ENCODE peak calls at places on chromosomes 12 and 14, in five cellular contexts. D is adrenal gland, N is IMR-90, U is HepG2, W is HCT116. Z is an unnamed sample.

GRCh38 chr14:70882771-70883492 is 24.3 kb upstream of the PCNX1 start:
- DNase-seq in D (no peak), N (peak; percentile 66), W (no peak), U (no peak), Z (peak; percentile 82)

GRCh38 chr12:94026566-94026965 is 121.8 kb upstream of the PLXNC1 start:
- DNase-seq in N (no peak), U (no peak), D (no peak), W (no peak), Z (peak; percentile 12)

GRCh38 chr12:12503384-12504078 is 59.1 kb downstream of the DUSP16 start:
- DNase-seq in W (no peak), U (no peak), D (no peak), N (no peak), Z (no peak)

GRCh38 chr12:80186727-80187217 is 87.4 kb downstream of the OTOGL start:
- DNase-seq in D (peak; percentile 65), U (peak; percentile 82), W (peak; percentile 85), N (peak; percentile 97), Z (peak; percentile 97)

GRCh38 chr14:71103662-71104484 is 196.6 kb downstream of the PCNX1 start:
- DNase-seq in W (peak; percentile 41), D (no peak), U (peak; percentile 50), N (peak; percentile 80), Z (peak; percentile 59)

GRCh38 chr12:108640802-108641445 is 7.2 kb upstream of the SELPLG start:
- DNase-seq in N (peak; percentile 59), U (no peak), W (no peak), D (no peak), Z (no peak)

GRCh38 chr12:97960741-97961608 is 498.4 kb downstream of the RMST start:
- DNase-seq in U (peak; percentile 14), N (no peak), W (peak; percentile 8), D (peak; percentile 19), Z (no peak)

GRCh38 chr14:39293629-39294028 is 59.9 kb downstream of the MIA2 start:
- DNase-seq in W (no peak), D (no peak), N (no peak), U (no peak), Z (no peak)

GRCh38 chr12:79344855-79345840 is 345.6 kb downstream of the PAWR start:
- DNase-seq in U (peak; percentile 59), D (peak; percentile 18), N (peak; percentile 50), W (peak; percentile 58), Z (peak; percentile 15)

GRCh38 chr12:66684222-66684621 is 5.3 kb upstream of the GRIP1 start:
- DNase-seq in N (no peak), U (no peak), D (no peak), W (no peak), Z (no peak)

GRCh38 chr12:114655934-114656697 is 27.9 kb downstream of the TBX3 start:
- DNase-seq in W (peak; percentile 35), U (peak; percentile 98), N (peak; percentile 93), D (peak; percentile 63), Z (no peak)

GRCh38 chr12:16531623-16532022 is 74.3 kb downstream of the LMO3 start:
- DNase-seq in N (no peak), U (no peak), D (no peak), W (no peak), Z (no peak)

GRCh38 chr12:52529417-52529816 is 9.2 kb upstream of the KRT5 start:
- DNase-seq in W (no peak), D (no peak), N (no peak), U (no peak), Z (no peak)

GRCh38 chr14:24481622-24482324 is 26.3 kb downstream of the CMA1 start:
- DNase-seq in U (peak; percentile 97), N (peak; percentile 8), W (peak; percentile 44), D (no peak), Z (no peak)

GRCh38 chr12:65524666-65525065 is 246.2 kb downstream of the MSRB3 start:
- DNase-seq in U (no peak), W (no peak), D (no peak), N (peak; percentile 89), Z (peak; percentile 88)

GRCh38 chr14:103699901-103700752 is 15.1 kb downstream of the XRCC3 start:
- DNase-seq in N (no peak), W (no peak), D (peak; percentile 65), U (no peak), Z (no peak)

GRCh38 chr12:52087961-52088820 is 8.7 kb downstream of the SMIM41 start:
- DNase-seq in N (no peak), D (no peak), W (no peak), U (no peak), Z (no peak)

GRCh38 chr14:103543721-103544626 is 15.0 kb downstream of the TRMT61A start:
- DNase-seq in U (no peak), D (no peak), N (no peak), W (no peak), Z (no peak)

GRCh38 chr12:109116611-109116949 is 193 bp downstream of the ACACB start:
- DNase-seq in D (no peak), U (no peak), W (no peak), N (no peak), Z (no peak)

GRCh38 chr14:81594012-81594411 is 60.4 kb upstream of the SEL1L start:
- DNase-seq in U (peak; percentile 13), W (no peak), D (no peak), N (no peak), Z (no peak)

DNA sequence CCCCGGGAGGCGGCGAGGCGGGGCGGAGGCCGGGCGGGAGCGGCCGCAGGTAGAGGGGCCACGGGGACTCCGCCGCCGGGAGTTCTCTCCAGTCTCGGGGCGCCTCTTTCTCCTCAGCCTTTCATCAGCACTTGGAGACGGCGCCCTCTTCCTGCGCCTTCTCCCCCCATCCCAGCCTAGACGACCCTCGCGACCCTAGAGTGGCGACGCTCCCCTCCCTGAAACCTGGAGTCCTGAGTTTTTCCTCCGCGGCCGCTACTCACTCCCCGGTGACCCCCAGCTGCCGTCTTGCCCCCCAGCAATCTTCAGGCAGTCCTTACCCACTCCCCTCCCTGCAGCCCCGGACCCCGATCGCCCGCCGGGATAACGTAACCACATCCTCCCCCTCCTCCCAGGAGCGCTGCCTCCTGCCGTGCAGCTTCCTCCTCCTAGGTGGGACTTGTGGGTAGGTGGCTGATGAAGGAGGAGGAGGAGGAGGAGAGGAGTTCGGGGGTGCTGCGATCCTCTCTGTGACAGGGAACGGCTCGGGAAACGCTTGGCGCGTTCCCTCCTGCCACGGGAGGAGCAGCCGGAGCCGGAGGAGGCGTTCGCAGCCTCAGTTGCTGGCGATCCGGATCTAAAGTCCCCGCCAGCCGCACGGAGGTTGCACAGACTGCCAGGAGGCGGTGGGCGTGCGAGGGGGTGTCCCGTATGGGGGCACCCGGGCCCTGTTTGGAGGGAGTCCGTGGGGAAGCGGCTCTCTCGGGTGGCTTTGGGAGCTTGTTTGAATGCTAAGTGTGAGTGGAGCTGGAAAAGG is 889 bp downstream of the PLEKHA5 start:
- DNase-seq in D (peak; percentile 50), N (no peak), W (no peak), U (no peak), Z (no peak)
- TF ChIP-seq CTCF in D (no peak), N (no peak), W (no peak), U (no peak), Z (no peak)

DNA sequence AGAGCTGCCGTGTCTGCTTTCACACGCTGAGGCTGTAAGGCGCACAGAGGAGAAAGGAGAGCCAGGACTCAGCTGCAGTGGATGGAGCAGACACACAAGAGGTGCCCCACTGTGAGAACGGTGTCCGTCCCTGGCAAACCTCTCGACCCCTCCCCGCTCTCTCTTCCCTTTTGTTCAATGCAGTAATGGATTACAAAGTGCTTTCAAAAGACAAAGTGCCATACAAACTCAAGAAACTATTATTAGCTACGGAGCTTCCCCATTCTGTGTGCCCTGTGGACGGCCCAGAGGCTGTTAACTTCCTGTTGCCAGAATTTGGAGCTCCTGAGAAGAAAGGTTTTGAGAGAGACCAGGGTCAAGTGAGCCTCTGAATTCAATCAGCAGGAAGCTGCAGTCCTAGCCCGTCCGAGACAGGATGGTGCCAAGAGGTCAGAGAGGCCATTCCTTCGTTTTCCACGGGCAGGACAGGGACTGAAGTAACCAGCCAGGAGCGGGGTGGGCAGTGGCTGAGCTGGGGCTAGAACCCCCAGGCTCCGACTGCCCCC is 15.8 kb downstream of the CCND2 start:
- DNase-seq in U (no peak), W (no peak), N (no peak), D (no peak), Z (no peak)
- H3K4me3 ChIP-seq in U (no peak overlapping the region), W (no peak overlapping the region), N (no peak overlapping the region), D (peak overlapping the region; percentile 22), Z (no peak overlapping the region)

DNA sequence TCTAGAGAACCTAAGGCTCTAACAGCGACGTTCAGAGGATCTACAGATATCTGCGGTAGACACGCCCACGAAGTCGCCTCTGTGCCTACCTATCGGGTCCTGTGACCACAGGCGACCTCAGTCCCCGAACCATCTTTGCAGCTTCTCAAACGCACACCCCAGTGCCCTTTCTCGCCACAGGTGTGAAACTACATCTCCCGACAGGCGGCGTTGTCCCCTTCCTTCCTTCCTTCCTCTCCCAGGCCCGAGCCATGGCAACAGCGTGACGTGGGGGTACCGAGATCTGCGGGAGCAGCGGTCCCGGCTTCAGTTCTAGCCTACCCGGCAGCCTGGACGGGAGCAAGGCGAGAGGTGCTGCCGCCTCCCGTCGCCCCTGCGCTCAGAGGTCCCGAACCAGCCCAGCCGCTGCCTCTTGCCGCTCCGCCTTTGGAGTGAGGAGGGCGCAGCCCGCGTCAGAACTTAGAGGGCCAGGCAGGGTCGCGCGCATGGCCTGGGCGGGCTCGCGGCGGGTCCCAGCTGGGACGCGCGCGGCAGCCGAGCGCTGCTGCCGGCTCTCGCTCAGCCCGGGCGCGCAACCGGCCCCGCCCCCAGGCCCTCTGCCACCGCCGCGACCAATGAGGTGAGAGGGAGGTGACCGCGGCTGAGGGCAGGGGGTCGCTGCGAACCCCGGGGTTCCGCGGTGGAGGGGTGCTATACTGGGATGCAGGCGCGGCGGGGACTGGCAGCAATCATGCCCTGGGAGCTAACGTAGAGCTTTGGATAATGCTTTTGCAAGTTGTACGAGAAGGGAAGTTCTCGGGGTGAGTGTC is at the start of gene COQ10A:
- DNase-seq in N (peak; percentile 82), U (peak; percentile 83), W (peak; percentile 78), D (peak; percentile 90), Z (peak; percentile 59)
- TF ChIP-seq CTCF in N (peak; percentile 59), U (peak; percentile 89), W (peak; percentile 45), D (peak; percentile 64), Z (peak; percentile 66)

GRCh38 chr12:130454296-130454695 is 116.6 kb downstream of the PIWIL1 start:
- DNase-seq in N (no peak), U (no peak), D (no peak), W (no peak), Z (no peak)

GRCh38 chr12:130455161-130455560 is 117.5 kb downstream of the PIWIL1 start:
- DNase-seq in U (no peak), W (no peak), N (no peak), D (no peak), Z (no peak)

GRCh38 chr12:130449291-130449690 is 111.6 kb downstream of the PIWIL1 start:
- DNase-seq in D (no peak), N (no peak), U (no peak), W (no peak), Z (no peak)

GRCh38 chr12:130451001-130451930 is 113.6 kb downstream of the PIWIL1 start:
- DNase-seq in D (no peak), N (no peak), W (no peak), U (no peak), Z (no peak)

GRCh38 chr12:130452546-130452945 is 114.9 kb downstream of the PIWIL1 start:
- DNase-seq in D (no peak), W (no peak), N (no peak), U (no peak), Z (no peak)
- H3K4me3 ChIP-seq in D (no peak overlapping the region), W (no peak overlapping the region), N (no peak overlapping the region), U (no peak overlapping the region), Z (no peak overlapping the region)